ENCODE peak calls at places on chromosomes 11 and 22, in six cellular contexts. Z is H9, U is IMR-90, G is neuronal stem cell, A is trophoblast cell, R is mesenchymal stem cell. V is an unnamed sample.

GRCh38 chr11:7098235-7098832 is 9.5 kb downstream of the RBMXL2 start:
- DNase-seq in A (peak), U (peak), Z (no peak), G (peak), R (peak), V (no peak)

GRCh38 chr11:61161190-61162091 is at the start of gene VPS37C:
- DNase-seq in Z (peak), G (peak), R (peak), U (peak), A (peak), V (peak)

GRCh38 chr22:45009881-45010531 is at the start of gene PHF21B:
- DNase-seq in G (peak), R (peak), U (peak), Z (peak), A (no peak), V (no peak)

GRCh38 chr11:19027829-19028595 is 32.5 kb downstream of the MRGPRX2 start:
- DNase-seq in Z (no peak), A (peak), U (peak), R (peak), G (no peak), V (no peak)

GRCh38 chr22:24184057-24184798 is 2.9 kb downstream of the SUSD2 start:
- DNase-seq in G (no peak), A (no peak), R (no peak), Z (no peak), U (no peak), V (no peak)

GRCh38 chr22:17742528-17742902 is 31.8 kb downstream of the BID start:
- DNase-seq in Z (peak), G (peak), U (peak), R (peak), A (peak), V (peak)

GRCh38 chr11:257766-258493 is 20.3 kb upstream of the NLRP6 start:
- DNase-seq in Z (no peak), R (no peak), U (no peak), A (peak), G (no peak), V (no peak)

GRCh38 chr11:81987829-81988472 is 745.7 kb downstream of the FAM181B start:
- DNase-seq in U (no peak), A (no peak), Z (no peak), R (peak), G (no peak), V (no peak)

GRCh38 chr11:28969832-28970231 is 861.6 kb downstream of the METTL15 start:
- DNase-seq in G (no peak), U (no peak), R (no peak), Z (no peak), A (no peak), V (no peak)

GRCh38 chr11:87726511-87726910 is 448.7 kb downstream of the RAB38 start:
- DNase-seq in G (no peak), A (no peak), Z (no peak), R (no peak), U (no peak), V (no peak)

GRCh38 chr22:49551446-49551845 is 276.2 kb downstream of the BRD1 start:
- DNase-seq in Z (no peak), G (no peak), R (no peak), A (no peak), U (no peak), V (no peak)

GRCh38 chr11:12502950-12503579 is 125.7 kb downstream of the PARVA start:
- DNase-seq in G (no peak), Z (no peak), A (no peak), U (peak), R (peak), V (peak)

GRCh38 chr11:12502041-12502440 is 124.7 kb downstream of the PARVA start:
- DNase-seq in G (no peak), U (peak), R (peak), Z (no peak), A (no peak), V (no peak)

GRCh38 chr11:12505183-12505582 is 127.8 kb downstream of the PARVA start:
- DNase-seq in Z (no peak), U (no peak), A (no peak), G (no peak), R (no peak), V (no peak)

GRCh38 chr11:12506502-12506921 is 129.1 kb downstream of the PARVA start:
- DNase-seq in R (peak), Z (no peak), U (peak), G (no peak), A (no peak), V (peak)

GRCh38 chr11:12503886-12504285 is 126.5 kb downstream of the PARVA start:
- DNase-seq in A (no peak), Z (no peak), U (no peak), R (no peak), G (no peak), V (no peak)
- H4K91ac ChIP-seq in A (peak), Z (no peak), U (no peak), R (no peak), G (no peak), V (no peak)

GRCh38 chr11:83070878-83071640 is 638 bp downstream of the RAB30 start:
- DNase-seq in Z (no peak), R (no peak), U (peak), G (peak), A (peak), V (no peak)
- H2BK5ac ChIP-seq in Z (no peak), R (peak), U (peak), G (no peak), A (no peak), V (peak)

GRCh38 chr11:93133710-93134109 is 64.1 kb downstream of the SLC36A4 start:
- DNase-seq in G (no peak), Z (no peak), A (peak), U (peak), R (peak), V (no peak)
- H4K91ac ChIP-seq in G (no peak), Z (no peak), A (no peak), U (peak), R (no peak), V (no peak)

GRCh38 chr11:114441921-114442320 is 2.7 kb downstream of the REXO2 start:
- DNase-seq in U (no peak), A (no peak), R (no peak), G (no peak), Z (no peak), V (no peak)

GRCh38 chr11:114440971-114441810 is 1.9 kb downstream of the REXO2 start:
- DNase-seq in R (peak), G (no peak), A (no peak), U (no peak), Z (no peak), V (no peak)

GRCh38 chr11:114440121-114440860 is 1.0 kb downstream of the REXO2 start:
- DNase-seq in G (no peak), A (peak), U (peak), R (peak), Z (no peak), V (no peak)

GRCh38 chr11:114438303-114438702 is 964 bp upstream of the REXO2 start:
- DNase-seq in G (no peak), A (peak), R (peak), U (peak), Z (peak), V (no peak)

GRCh38 chr11:114439229-114440120 is at the start of gene REXO2:
- DNase-seq in Z (peak), R (peak), G (peak), A (peak), U (peak), V (peak)
- H2BK5ac ChIP-seq in Z (peak), R (peak), G (peak), A (peak), U (peak), V (peak)

GRCh38 chr11:27173545-27173944 is 132.9 kb downstream of the BBOX1 start:
- DNase-seq in Z (no peak), R (no peak), G (no peak), U (no peak), A (no peak), V (no peak)
- H4K91ac ChIP-seq in Z (no peak), R (no peak), G (no peak), U (no peak), A (no peak), V (no peak)

GRCh38 chr22:43561421-43562178 is 149.8 kb downstream of the MPPED1 start:
- DNase-seq in Z (peak), U (no peak), R (no peak), G (no peak), A (no peak), V (no peak)
- H2BK5ac ChIP-seq in Z (no peak), U (no peak), R (no peak), G (no peak), A (no peak), V (no peak)

DNA sequence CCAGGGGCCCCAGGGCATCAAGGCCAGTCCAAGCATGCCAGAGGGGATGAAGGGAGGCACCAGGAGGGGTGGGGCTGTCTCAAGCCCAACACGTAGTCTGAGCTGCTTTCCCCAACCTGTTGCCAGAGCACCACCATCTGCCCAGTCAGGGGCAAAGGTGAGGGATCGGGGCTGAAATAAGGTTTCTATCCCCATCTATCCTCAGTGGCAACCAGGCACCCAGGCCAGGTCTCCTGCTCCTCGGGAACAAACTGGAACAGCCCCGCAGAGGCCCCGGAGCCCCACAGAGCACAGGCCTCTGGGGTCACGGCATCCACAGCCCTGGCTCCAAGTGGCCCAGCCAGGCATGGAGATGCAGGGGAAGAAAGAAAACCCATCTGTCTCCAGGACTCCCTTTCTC is 19.3 kb downstream of the STARD10 start:
- DNase-seq in R (no peak), Z (no peak), A (no peak), U (no peak), G (no peak), V (no peak)
- H4K91ac ChIP-seq in R (no peak), Z (no peak), A (peak), U (no peak), G (no peak), V (no peak)

DNA sequence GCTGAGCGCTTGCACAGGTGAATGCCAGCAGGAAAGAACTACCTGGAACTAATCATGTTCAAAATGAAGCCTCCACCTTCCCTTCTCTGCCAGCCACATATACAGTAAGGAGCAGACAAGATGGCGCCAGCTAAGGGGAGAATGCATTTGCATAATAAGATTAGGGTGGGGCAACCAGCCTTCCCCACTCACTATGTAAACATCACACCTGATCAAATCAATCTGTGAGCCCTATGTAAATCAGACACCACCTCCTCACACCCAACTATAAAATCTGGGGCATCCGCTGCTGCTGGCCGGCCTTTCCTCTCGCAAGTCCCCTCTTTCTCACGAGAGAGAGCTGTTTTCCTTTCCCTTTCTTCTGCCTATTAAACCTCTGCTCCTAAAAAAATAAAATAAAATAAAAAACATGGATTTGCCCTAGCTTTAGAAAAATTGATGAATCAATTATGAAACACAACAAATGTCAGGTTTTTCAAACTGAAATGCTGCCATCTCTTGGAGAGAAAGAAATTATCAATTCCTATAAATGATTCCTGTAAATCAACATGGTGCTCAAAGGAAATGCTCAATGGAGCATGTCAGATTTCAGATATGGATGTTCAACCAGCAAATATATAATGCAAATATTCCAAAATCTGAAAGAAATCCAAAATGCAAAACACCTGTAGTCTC is 108.9 kb downstream of the SGSM3 start:
- DNase-seq in Z (no peak), R (no peak), G (no peak), A (no peak), U (no peak), V (peak)
- H2BK5ac ChIP-seq in Z (no peak), R (no peak), G (no peak), A (no peak), U (no peak), V (no peak)

GRCh38 chr11:15896544-15896943 is 459.8 kb downstream of the SOX6 start:
- DNase-seq in G (no peak), Z (no peak), R (no peak), A (no peak), U (no peak), V (no peak)
- H4K91ac ChIP-seq in G (no peak), Z (no peak), R (no peak), A (no peak), U (peak), V (peak)

V was measured in H1.